ENCODE peak calls at places on chromosomes 2 and 18, in seven cellular contexts. A is B cell, K is lower lobe of right lung, X is cardiac muscle cell, T is gastrocnemius medialis, F is GM13977, U is IMR-90. H is an unnamed sample.

GRCh38 chr18:22098563-22098989 is 70.8 kb upstream of the GATA6 start:
- DNase-seq in T (no peak), F (no peak), A (no peak), X (no peak), K (no peak), U (no peak), H (no peak)

GRCh38 chr18:56306793-56307192 is 331.6 kb downstream of the TXNL1 start:
- DNase-seq in A (no peak), X (no peak), F (no peak), T (no peak), K (no peak), U (no peak), H (no peak)

GRCh38 chr18:31499157-31499524 is 1.2 kb downstream of the DSG2 start:
- DNase-seq in K (no peak), X (no peak), T (no peak), F (no peak), U (no peak), A (no peak), H (no peak)

GRCh38 chr2:241258505-241259160 is 56.8 kb downstream of the HDLBP start:
- DNase-seq in T (no peak), U (no peak), X (no peak), F (no peak), K (no peak), A (no peak), H (no peak)

GRCh38 chr2:171553858-171554257 is 31.6 kb downstream of the CYBRD1 start:
- DNase-seq in A (no peak), U (no peak), F (no peak), T (no peak), K (no peak), X (no peak), H (no peak)

GRCh38 chr2:237299897-237300296 is 114.1 kb downstream of the COL6A3 start:
- DNase-seq in K (no peak), A (no peak), F (no peak), T (no peak), X (no peak), U (peak), H (no peak)

GRCh38 chr18:36583155-36583745 is 245.6 kb downstream of the TPGS2 start:
- DNase-seq in K (no peak), T (no peak), F (peak), U (no peak), X (no peak), A (no peak), H (no peak)

GRCh38 chr2:147715807-147716206 is 129.0 kb upstream of the ACVR2A start:
- DNase-seq in F (peak), X (no peak), U (no peak), T (no peak), A (no peak), K (no peak), H (no peak)

GRCh38 chr18:24130494-24130893 is 8.4 kb upstream of the CABYR start:
- DNase-seq in A (no peak), K (no peak), U (no peak), F (no peak), T (no peak), X (no peak), H (no peak)

GRCh38 chr2:72744049-72744448 is 81.8 kb downstream of the EXOC6B start:
- DNase-seq in X (no peak), K (no peak), T (no peak), A (no peak), F (no peak), U (peak), H (no peak)

GRCh38 chr2:64374686-64375085 is 79.3 kb upstream of the LGALSL start:
- DNase-seq in X (no peak), U (no peak), K (no peak), A (no peak), T (no peak), F (no peak), H (no peak)

GRCh38 chr18:8177330-8178016 is 431.8 kb upstream of the RAB12 start:
- DNase-seq in K (no peak), X (peak), T (no peak), A (no peak), F (no peak), U (peak), H (no peak)

GRCh38 chr2:236168110-236169067 is at the start of gene GBX2:
- DNase-seq in T (no peak), F (peak), U (peak), A (peak), X (peak), K (no peak), H (peak)

GRCh38 chr18:55694291-55694690 is 106.3 kb upstream of the TCF4 start:
- DNase-seq in T (no peak), A (no peak), K (no peak), U (peak), X (no peak), F (no peak), H (no peak)

GRCh38 chr2:225017098-225017685 is 25.1 kb downstream of the DOCK10 start:
- DNase-seq in F (no peak), T (no peak), K (no peak), A (no peak), X (no peak), U (no peak), H (no peak)

GRCh38 chr2:225019100-225019499 is 23.2 kb downstream of the DOCK10 start:
- DNase-seq in T (no peak), F (no peak), A (no peak), X (no peak), U (no peak), K (no peak), H (no peak)

GRCh38 chr2:225013432-225014048 is 28.7 kb downstream of the DOCK10 start:
- DNase-seq in K (no peak), U (no peak), X (peak), F (no peak), T (no peak), A (no peak), H (no peak)

GRCh38 chr2:225020157-225020864 is 22.0 kb downstream of the DOCK10 start:
- DNase-seq in F (no peak), T (no peak), U (no peak), A (no peak), K (no peak), X (no peak), H (no peak)

DNA sequence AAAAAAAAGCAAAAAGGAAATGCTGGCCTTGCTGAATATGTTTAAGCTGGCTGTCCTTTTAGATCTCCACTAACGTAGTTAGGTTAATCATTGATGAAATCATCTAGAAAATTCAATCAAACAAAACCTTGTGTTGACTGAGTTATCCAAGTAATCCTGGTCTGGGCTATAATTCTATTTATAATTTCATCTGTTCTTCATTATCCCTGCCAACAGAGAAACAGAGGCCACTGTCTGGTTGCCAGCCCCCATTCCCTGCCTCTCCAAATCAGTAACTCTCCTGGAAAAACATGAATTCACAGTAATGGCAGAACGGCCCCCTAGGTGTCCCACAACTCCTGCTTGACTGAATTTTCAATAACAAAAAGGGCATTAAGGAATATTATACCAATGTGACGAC is 24.6 kb downstream of the DOCK10 start:
- DNase-seq in A (no peak), F (no peak), X (no peak), T (no peak), U (no peak), K (no peak), H (no peak)
- TF ChIP-seq CTCF in A (no peak), F (no peak), X (no peak), T (no peak), U (peak), K (no peak), H (no peak)

GRCh38 chr2:118278046-118278445 is 189.8 kb downstream of the INSIG2 start:
- DNase-seq in A (no peak), T (no peak), U (no peak), X (no peak), K (no peak), F (no peak), H (no peak)
- TF ChIP-seq CTCF in A (no peak), T (no peak), U (no peak), X (no peak), K (no peak), F (no peak), H (no peak)

GRCh38 chr2:177817300-177817699 is 255.3 kb downstream of the PDE11A start:
- DNase-seq in T (no peak), U (no peak), F (no peak), K (no peak), A (no peak), X (no peak), H (no peak)

GRCh38 chr2:177808984-177809809 is 263.4 kb downstream of the PDE11A start:
- DNase-seq in K (no peak), F (no peak), X (no peak), A (no peak), U (no peak), T (no peak), H (no peak)

GRCh38 chr2:177818412-177818811 is 254.2 kb downstream of the PDE11A start:
- DNase-seq in K (no peak), F (no peak), U (no peak), X (no peak), T (no peak), A (no peak), H (no peak)

GRCh38 chr2:177816740-177817139 is 255.8 kb downstream of the PDE11A start:
- DNase-seq in X (no peak), K (no peak), T (no peak), U (no peak), A (no peak), F (no peak), H (no peak)

GRCh38 chr2:177812713-177813396 is 259.7 kb downstream of the PDE11A start:
- DNase-seq in X (no peak), U (no peak), A (no peak), T (no peak), K (no peak), F (no peak), H (no peak)
- TF ChIP-seq CTCF in X (no peak), U (no peak), A (no peak), T (no peak), K (no peak), F (no peak), H (no peak)

GRCh38 chr2:103002954-103003353 is 241.1 kb downstream of the TMEM182 start:
- DNase-seq in U (no peak), A (no peak), K (no peak), T (no peak), F (no peak), X (no peak), H (no peak)
- TF ChIP-seq CTCF in U (no peak), A (no peak), K (no peak), T (no peak), F (no peak), X (no peak), H (no peak)

GRCh38 chr2:107936427-107937359 is 49.6 kb upstream of the SLC5A7 start:
- DNase-seq in U (no peak), T (no peak), A (no peak), X (peak), F (no peak), K (no peak), H (peak)
- TF ChIP-seq CTCF in U (peak), T (no peak), A (peak), X (peak), F (peak), K (peak), H (peak)

GRCh38 chr2:20563833-20564232 is 87.1 kb downstream of the HS1BP3 start:
- DNase-seq in A (no peak), U (peak), F (no peak), K (no peak), X (no peak), T (no peak), H (no peak)

GRCh38 chr2:20563251-20563650 is 87.6 kb downstream of the HS1BP3 start:
- DNase-seq in X (no peak), K (no peak), A (no peak), T (no peak), F (no peak), U (no peak), H (no peak)

GRCh38 chr2:20560891-20561702 is 89.8 kb downstream of the HS1BP3 start:
- DNase-seq in U (no peak), F (no peak), A (no peak), K (no peak), X (no peak), T (no peak), H (no peak)

GRCh38 chr2:20561703-20562454 is 89.0 kb downstream of the HS1BP3 start:
- DNase-seq in F (no peak), A (no peak), K (no peak), U (peak), X (no peak), T (no peak), H (no peak)

DNA sequence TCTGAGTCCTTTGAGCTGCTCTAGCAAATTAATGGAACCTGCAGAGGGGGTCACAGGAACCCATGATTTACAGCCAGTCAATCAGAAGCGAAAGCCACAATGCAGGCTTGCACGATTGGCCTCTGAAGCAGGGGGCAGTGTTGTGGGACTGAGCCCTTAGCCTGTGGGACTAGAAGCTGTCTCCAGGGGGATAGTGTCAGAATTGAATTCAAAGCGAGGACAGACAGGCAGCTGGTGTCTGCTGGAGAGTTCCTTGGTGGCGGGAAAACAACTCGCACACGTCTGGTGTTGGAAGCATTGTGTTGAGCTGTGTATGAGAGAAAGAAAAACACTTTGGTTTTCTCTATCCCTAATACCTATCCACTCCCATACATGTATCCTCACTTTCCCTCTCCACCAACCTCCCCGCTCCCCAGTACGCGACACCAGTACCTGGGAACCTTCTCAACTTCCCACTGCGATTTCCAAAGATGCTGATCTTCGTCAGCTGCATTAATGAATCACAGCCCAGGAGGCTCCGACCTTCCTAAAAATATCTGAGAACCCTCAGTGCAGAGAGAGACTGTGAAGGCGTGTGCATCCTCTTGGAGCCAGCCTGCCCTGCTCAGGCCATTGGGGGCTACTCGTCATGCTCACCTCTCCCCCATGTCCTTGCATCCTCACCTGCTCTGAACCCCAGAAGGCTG is 88.2 kb downstream of the HS1BP3 start:
- DNase-seq in A (no peak), F (no peak), X (peak), T (no peak), U (no peak), K (no peak), H (peak)
- TF ChIP-seq CTCF in A (no peak), F (no peak), X (peak), T (no peak), U (no peak), K (no peak), H (peak)

DNA sequence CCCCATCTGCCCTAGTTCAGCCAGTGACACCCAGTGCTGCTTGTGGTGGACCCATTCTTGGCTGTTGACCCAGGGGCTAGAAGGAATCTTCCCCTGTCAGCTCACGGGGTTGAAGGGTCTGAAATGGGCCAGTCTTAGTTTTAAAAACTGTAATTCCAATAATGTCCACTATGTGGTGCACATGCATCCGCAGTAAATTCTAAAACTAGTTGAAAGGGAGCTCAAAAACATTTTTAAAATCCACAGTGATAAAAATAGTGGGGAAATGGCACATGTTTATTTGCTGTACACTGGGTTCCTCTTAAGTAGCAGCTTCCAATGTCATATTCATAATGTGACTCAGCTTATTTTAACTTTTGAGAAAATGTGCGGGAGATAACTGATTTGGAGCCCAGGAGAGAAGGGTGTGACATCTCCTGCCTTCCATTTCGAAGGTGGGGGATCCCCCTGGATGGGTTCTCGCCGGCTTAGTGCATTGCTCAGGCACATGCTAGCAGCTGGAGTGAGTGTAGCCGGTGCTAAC is 32.8 kb downstream of the GRHL1 start:
- DNase-seq in F (peak), K (no peak), T (no peak), U (peak), A (peak), X (peak), H (no peak)
- TF ChIP-seq CTCF in F (peak), K (peak), T (peak), U (peak), A (peak), X (peak), H (peak)